ENCODE peak calls at places on chromosomes 1 and 21, in ten cellular contexts. G, K, Z, C, O, W, Q, A, T and L are unnamed samples.

GRCh38 chr21:42225042-42225441 is 6.1 kb downstream of the ABCG1 start:
- DNase-seq in Z (no peak), W (no peak), Q (no peak), O (no peak), C (no peak), T (no peak), K (no peak), A (no peak), G (no peak), L (no peak)

GRCh38 chr1:6104631-6105030 is 58.9 kb downstream of the KCNAB2 start:
- DNase-seq in O (no peak), K (no peak), T (no peak), W (no peak), Q (no peak), Z (no peak), A (no peak), C (no peak), G (no peak), L (no peak)

GRCh38 chr1:239387304-239388231 is 1.2 kb downstream of the CHRM3 start:
- DNase-seq in Q (peak), T (peak), A (peak), K (no peak), C (peak), W (no peak), Z (peak), O (no peak), G (no peak), L (no peak)

GRCh38 chr1:245773344-245773743 is 618.6 kb downstream of the KIF26B start:
- DNase-seq in G (no peak), W (no peak), T (no peak), Q (no peak), O (no peak), K (no peak), A (no peak), C (no peak), Z (no peak), L (no peak)

GRCh38 chr1:194474701-194475100 is 1288.3 kb upstream of the B3GALT2 start:
- DNase-seq in A (no peak), C (no peak), W (no peak), O (no peak), Q (no peak), T (no peak), Z (no peak), K (no peak), G (no peak), L (no peak)

GRCh38 chr1:30744060-30744756 is 13.4 kb downstream of the LAPTM5 start:
- DNase-seq in O (no peak), T (no peak), W (no peak), K (no peak), C (no peak), Z (peak), G (no peak), Q (no peak), A (peak), L (peak)

GRCh38 chr1:168688679-168689657 is 40.0 kb downstream of the DPT start:
- DNase-seq in Z (no peak), K (no peak), G (no peak), C (no peak), W (peak), T (no peak), O (no peak), A (no peak), Q (no peak), L (peak)

GRCh38 chr1:15217654-15218053 is 29.4 kb upstream of the FHAD1 start:
- DNase-seq in G (no peak), K (no peak), Q (no peak), O (no peak), C (no peak), Z (no peak), W (no peak), T (no peak), A (no peak), L (no peak)

GRCh38 chr1:31782766-31783410 is 18.7 kb upstream of the ADGRB2 start:
- DNase-seq in W (no peak), Z (no peak), T (no peak), C (no peak), G (no peak), A (no peak), K (no peak), Q (no peak), O (no peak), L (no peak)

GRCh38 chr1:244375061-244375460 is 76.6 kb downstream of the ADSS2 start:
- DNase-seq in C (no peak), A (no peak), O (no peak), Z (no peak), Q (no peak), W (no peak), K (no peak), G (no peak), T (no peak), L (no peak)

GRCh38 chr21:15853126-15853525 is 123.3 kb downstream of the USP25 start:
- DNase-seq in Q (no peak), T (no peak), W (no peak), O (no peak), Z (no peak), K (no peak), G (no peak), C (no peak), A (no peak), L (no peak)

GRCh38 chr1:210587547-210587946 is 258.8 kb downstream of the HHAT start:
- DNase-seq in K (no peak), A (no peak), W (no peak), C (no peak), Q (no peak), O (no peak), G (no peak), Z (no peak), T (peak), L (no peak)

GRCh38 chr1:41613646-41614592 is 129.4 kb upstream of the EDN2 start:
- DNase-seq in T (no peak), G (no peak), C (no peak), Z (no peak), K (no peak), A (no peak), Q (peak), W (no peak), O (no peak), L (no peak)

GRCh38 chr1:220430059-220430458 is 97.9 kb upstream of the MARK1 start:
- DNase-seq in C (no peak), Q (no peak), A (no peak), K (no peak), G (no peak), Z (no peak), W (no peak), T (no peak), O (no peak), L (no peak)

GRCh38 chr1:159068877-159069276 is 7.7 kb downstream of the AIM2 start:
- DNase-seq in C (no peak), G (no peak), A (no peak), Q (no peak), T (no peak), O (no peak), W (no peak), K (no peak), Z (no peak), L (no peak)

GRCh38 chr1:203197625-203198024 is 11.1 kb upstream of the CHI3L1 start:
- DNase-seq in A (no peak), Z (peak), Q (no peak), O (no peak), G (no peak), W (no peak), C (no peak), T (peak), K (no peak), L (no peak)

GRCh38 chr1:52549267-52549666 is 3.6 kb downstream of the TUT4 start:
- DNase-seq in O (no peak), Q (no peak), Z (no peak), C (no peak), K (no peak), W (no peak), T (no peak), A (no peak), G (no peak), L (no peak)

GRCh38 chr1:28114844-28115243 is 26.4 kb upstream of the EYA3 start:
- DNase-seq in G (no peak), A (no peak), K (no peak), C (no peak), Z (no peak), W (no peak), T (no peak), O (no peak), Q (no peak), L (no peak)

GRCh38 chr1:208544794-208545193 is 300.6 kb upstream of the PLXNA2 start:
- DNase-seq in C (no peak), Q (no peak), W (no peak), T (no peak), K (no peak), Z (no peak), G (no peak), O (no peak), A (no peak), L (no peak)

GRCh38 chr1:237383825-237384612 is 342.0 kb downstream of the RYR2 start:
- DNase-seq in W (no peak), G (no peak), T (no peak), C (no peak), Q (no peak), O (no peak), K (no peak), Z (no peak), A (no peak), L (no peak)

GRCh38 chr1:206037521-206037920 is 13.8 kb upstream of the CTSE start:
- DNase-seq in C (no peak), K (no peak), G (no peak), T (no peak), W (no peak), Z (no peak), Q (no peak), A (no peak), O (no peak), L (peak)

GRCh38 chr21:35457097-35457496 is 408.0 kb upstream of the RUNX1 start:
- DNase-seq in G (no peak), C (no peak), O (no peak), Q (no peak), T (no peak), K (no peak), Z (no peak), W (no peak), A (no peak), L (no peak)

GRCh38 chr1:73273886-73274285 is 924.1 kb downstream of the LRRIQ3 start:
- DNase-seq in Q (no peak), K (no peak), O (no peak), Z (no peak), T (no peak), A (no peak), W (no peak), C (no peak), G (no peak), L (no peak)

GRCh38 chr1:55426156-55426555 is 211.0 kb upstream of the USP24 start:
- DNase-seq in G (no peak), W (no peak), K (no peak), Z (no peak), O (no peak), Q (no peak), T (no peak), C (no peak), A (no peak), L (no peak)

GRCh38 chr21:33751120-33751519 is 108.8 kb downstream of the ITSN1 start:
- DNase-seq in T (no peak), W (no peak), Z (no peak), C (no peak), Q (no peak), O (no peak), A (no peak), K (no peak), G (no peak), L (no peak)

GRCh38 chr1:205983925-205984725 is 19.1 kb downstream of the RAB7B start:
- DNase-seq in W (peak), Z (peak), O (no peak), A (no peak), K (peak), C (peak), Q (peak), G (no peak), T (peak), L (peak)

GRCh38 chr1:230879781-230880180 is 11.5 kb upstream of the C1orf198 start:
- DNase-seq in G (no peak), Z (no peak), C (no peak), K (no peak), O (no peak), T (no peak), Q (peak), A (no peak), W (no peak), L (no peak)

GRCh38 chr1:97050501-97050900 is 328.9 kb downstream of the PTBP2 start:
- DNase-seq in G (no peak), W (no peak), Q (peak), Z (no peak), T (peak), C (no peak), O (no peak), A (no peak), K (no peak), L (peak)

GRCh38 chr1:24567792-24568388 is 12.0 kb downstream of the NCMAP start:
- DNase-seq in T (no peak), K (peak), C (peak), Q (no peak), W (no peak), G (no peak), A (no peak), O (no peak), Z (no peak), L (no peak)

GRCh38 chr1:53544731-53545515 is 85.7 kb downstream of the DMRTB1 start:
- DNase-seq in A (no peak), T (no peak), O (no peak), K (peak), W (no peak), G (no peak), C (no peak), Q (peak), Z (no peak), L (no peak)

GRCh38 chr1:21323091-21323490 is 32.8 kb upstream of the ECE1 start:
- DNase-seq in G (no peak), O (no peak), K (peak), C (no peak), A (no peak), T (no peak), W (no peak), Q (no peak), Z (no peak), L (no peak)

GRCh38 chr1:203447147-203447546 is 28.5 kb upstream of the PRELP start:
- DNase-seq in Q (no peak), G (no peak), T (no peak), Z (no peak), W (no peak), O (no peak), C (no peak), A (no peak), K (no peak), L (no peak)

GRCh38 chr1:4149281-4149680 is 249.2 kb upstream of the C1orf174 start:
- DNase-seq in O (no peak), Q (no peak), C (no peak), G (no peak), Z (no peak), K (no peak), W (no peak), T (no peak), A (no peak), L (no peak)

GRCh38 chr1:20417581-20417980 is 68.4 kb downstream of the CAMK2N1 start:
- DNase-seq in T (no peak), W (no peak), C (no peak), A (no peak), Q (no peak), Z (no peak), G (no peak), O (no peak), K (no peak), L (no peak)

GRCh38 chr1:119000371-119001180 is 12.4 kb upstream of the TBX15 start:
- DNase-seq in A (no peak), O (no peak), G (no peak), W (no peak), Q (no peak), T (no peak), C (no peak), Z (no peak), K (peak), L (no peak)

GRCh38 chr21:39850333-39850732 is 16.9 kb upstream of the PCP4 start:
- DNase-seq in Z (no peak), K (no peak), C (no peak), T (no peak), W (no peak), A (no peak), O (no peak), G (no peak), Q (no peak), L (no peak)

GRCh38 chr1:12339861-12340557 is 110.2 kb downstream of the VPS13D start:
- DNase-seq in C (no peak), K (no peak), G (no peak), Z (no peak), T (no peak), Q (peak), W (no peak), A (no peak), O (no peak), L (peak)

GRCh38 chr1:98045211-98046030 is 124.6 kb upstream of the DPYD start:
- DNase-seq in K (peak), Q (peak), W (no peak), A (peak), Z (no peak), C (no peak), O (no peak), T (peak), G (no peak), L (peak)

GRCh38 chr1:215292906-215293305 is 210.4 kb downstream of the KCNK2 start:
- DNase-seq in Q (no peak), Z (no peak), C (no peak), A (no peak), O (no peak), W (no peak), G (no peak), K (no peak), T (no peak), L (no peak)

GRCh38 chr1:45934947-45935346 is 131.5 kb downstream of the MAST2 start:
- DNase-seq in Z (no peak), A (no peak), T (no peak), O (no peak), Q (no peak), W (no peak), K (no peak), G (no peak), C (no peak), L (no peak)